ENCODE peak calls at places on chromosome 11, in five cellular contexts. One of them, this sample, is unnamed.

GRCh38 chr11:87173185-87174039 is 135.7 kb downstream of the TMEM135 start:
- DNase-seq in HCT116: peak; percentile 56
- DNase-seq in astrocyte of the spinal cord: peak; percentile 78
- DNase-seq in upper lobe of left lung: no peak
- DNase-seq in astrocyte of the cerebellum: peak; percentile 28
- DNase-seq in this sample: no peak

GRCh38 chr11:81237139-81237538 is 1496.5 kb downstream of the FAM181B start:
- DNase-seq in HCT116: no peak
- DNase-seq in astrocyte of the spinal cord: peak; percentile 50
- DNase-seq in upper lobe of left lung: no peak
- DNase-seq in astrocyte of the cerebellum: peak; percentile 49
- DNase-seq in this sample: no peak

GRCh38 chr11:92224394-92225205 is at the start of gene FAT3:
- DNase-seq in HCT116: no peak
- DNase-seq in astrocyte of the spinal cord: peak; percentile 67
- DNase-seq in upper lobe of left lung: no peak
- DNase-seq in astrocyte of the cerebellum: peak; percentile 32
- DNase-seq in this sample: peak; percentile 52

GRCh38 chr11:116688202-116688540 is 84.6 kb downstream of the BUD13 start:
- DNase-seq in HCT116: no peak
- DNase-seq in astrocyte of the spinal cord: no peak
- DNase-seq in upper lobe of left lung: no peak
- DNase-seq in astrocyte of the cerebellum: no peak
- DNase-seq in this sample: no peak

GRCh38 chr11:19232910-19233503 is 7.7 kb downstream of the E2F8 start:
- DNase-seq in HCT116: peak; percentile 71
- DNase-seq in astrocyte of the spinal cord: peak; percentile 84
- DNase-seq in upper lobe of left lung: no peak
- DNase-seq in astrocyte of the cerebellum: peak; percentile 69
- DNase-seq in this sample: no peak

GRCh38 chr11:43699879-43700278 is 19.3 kb downstream of the HSD17B12 start:
- DNase-seq in HCT116: no peak
- DNase-seq in astrocyte of the spinal cord: no peak
- DNase-seq in upper lobe of left lung: no peak
- DNase-seq in astrocyte of the cerebellum: no peak
- DNase-seq in this sample: no peak

GRCh38 chr11:125390949-125391348 is 105.1 kb downstream of the FEZ1 start:
- DNase-seq in HCT116: no peak
- DNase-seq in astrocyte of the spinal cord: no peak
- DNase-seq in upper lobe of left lung: no peak
- DNase-seq in astrocyte of the cerebellum: peak; percentile 57
- DNase-seq in this sample: no peak

GRCh38 chr11:79092791-79093313 is 348.0 kb downstream of the TENM4 start:
- DNase-seq in HCT116: peak; percentile 13
- DNase-seq in astrocyte of the spinal cord: peak; percentile 90
- DNase-seq in upper lobe of left lung: no peak
- DNase-seq in astrocyte of the cerebellum: peak; percentile 95
- DNase-seq in this sample: peak; percentile 85

GRCh38 chr11:62554377-62554776 is 7.8 kb upstream of the AHNAK start:
- DNase-seq in HCT116: no peak
- DNase-seq in astrocyte of the spinal cord: no peak
- DNase-seq in upper lobe of left lung: no peak
- DNase-seq in astrocyte of the cerebellum: no peak
- DNase-seq in this sample: no peak

GRCh38 chr11:62556872-62557631 is 10.4 kb upstream of the AHNAK start:
- DNase-seq in HCT116: no peak
- DNase-seq in astrocyte of the spinal cord: no peak
- DNase-seq in upper lobe of left lung: no peak
- DNase-seq in astrocyte of the cerebellum: no peak
- DNase-seq in this sample: no peak

GRCh38 chr11:62558669-62559068 is 12.1 kb upstream of the AHNAK start:
- DNase-seq in HCT116: no peak
- DNase-seq in astrocyte of the spinal cord: no peak
- DNase-seq in upper lobe of left lung: no peak
- DNase-seq in astrocyte of the cerebellum: no peak
- DNase-seq in this sample: no peak

GRCh38 chr11:62555464-62556092 is 9.0 kb upstream of the AHNAK start:
- DNase-seq in HCT116: no peak
- DNase-seq in astrocyte of the spinal cord: no peak
- DNase-seq in upper lobe of left lung: no peak
- DNase-seq in astrocyte of the cerebellum: no peak
- DNase-seq in this sample: no peak

GRCh38 chr11:62556102-62556871 is 9.7 kb upstream of the AHNAK start:
- DNase-seq in HCT116: peak; percentile 93
- DNase-seq in astrocyte of the spinal cord: peak; percentile 96
- DNase-seq in upper lobe of left lung: peak; percentile 97
- DNase-seq in astrocyte of the cerebellum: peak; percentile 84
- DNase-seq in this sample: peak; percentile 99
- H3K4me3 ChIP-seq in HCT116: peak overlapping the region; percentile 33
- H3K4me3 ChIP-seq in astrocyte of the spinal cord: no peak overlapping the region
- H3K4me3 ChIP-seq in upper lobe of left lung: no peak overlapping the region
- H3K4me3 ChIP-seq in astrocyte of the cerebellum: peak overlapping the region; percentile 1
- H3K4me3 ChIP-seq in this sample: no peak overlapping the region

GRCh38 chr11:130609121-130610035 is 160.9 kb downstream of the ADAMTS15 start:
- DNase-seq in HCT116: no peak
- DNase-seq in astrocyte of the spinal cord: no peak
- DNase-seq in upper lobe of left lung: peak; percentile 63
- DNase-seq in astrocyte of the cerebellum: no peak
- DNase-seq in this sample: no peak
- H3K4me3 ChIP-seq in HCT116: no peak overlapping the region
- H3K4me3 ChIP-seq in astrocyte of the spinal cord: no peak overlapping the region
- H3K4me3 ChIP-seq in upper lobe of left lung: no peak overlapping the region
- H3K4me3 ChIP-seq in astrocyte of the cerebellum: no peak overlapping the region
- H3K4me3 ChIP-seq in this sample: no peak overlapping the region

GRCh38 chr11:47399860-47400812 is 8.3 kb upstream of the SLC39A13 start:
- DNase-seq in HCT116: no peak
- DNase-seq in astrocyte of the spinal cord: no peak
- DNase-seq in upper lobe of left lung: peak; percentile 51
- DNase-seq in astrocyte of the cerebellum: no peak
- DNase-seq in this sample: no peak
- H3K4me3 ChIP-seq in HCT116: no peak overlapping the region
- H3K4me3 ChIP-seq in astrocyte of the spinal cord: peak overlapping the region; percentile 49
- H3K4me3 ChIP-seq in upper lobe of left lung: peak overlapping the region; percentile 11
- H3K4me3 ChIP-seq in astrocyte of the cerebellum: peak overlapping the region; percentile 49
- H3K4me3 ChIP-seq in this sample: peak overlapping the region; percentile 13

GRCh38 chr11:1557904-1558831 is 13.9 kb downstream of the DUSP8 start:
- DNase-seq in HCT116: no peak
- DNase-seq in astrocyte of the spinal cord: peak; percentile 70
- DNase-seq in upper lobe of left lung: peak; percentile 52
- DNase-seq in astrocyte of the cerebellum: peak; percentile 35
- DNase-seq in this sample: no peak
- H3K4me3 ChIP-seq in HCT116: no peak overlapping the region
- H3K4me3 ChIP-seq in astrocyte of the spinal cord: no peak overlapping the region
- H3K4me3 ChIP-seq in upper lobe of left lung: no peak overlapping the region
- H3K4me3 ChIP-seq in astrocyte of the cerebellum: no peak overlapping the region
- H3K4me3 ChIP-seq in this sample: peak overlapping the region; percentile 0